ENCODE peak calls at places on chromosome 12, in four cellular contexts. Z is BJ; K is MCF 10A; B is CD8-positive, alpha-beta T cell. O is an unnamed sample.

GRCh38 chr12:64825143-64826011 is 930 bp downstream of the TBC1D30 start:
- DNase-seq in B (no peak), K (no peak), Z (no peak), O (no peak)

GRCh38 chr12:27453462-27453861 is 6.9 kb downstream of the SMCO2 start:
- DNase-seq in Z (no peak), B (no peak), K (no peak), O (no peak)

GRCh38 chr12:53097564-53098353 is at the start of gene IGFBP6:
- DNase-seq in Z (no peak), K (peak; percentile 62), B (peak; percentile 52), O (no peak)

GRCh38 chr12:66901136-66901932 is 222.5 kb upstream of the GRIP1 start:
- DNase-seq in Z (no peak), K (no peak), B (no peak), O (no peak)

GRCh38 chr12:83996671-83997070 is 915.9 kb downstream of the SLC6A15 start:
- DNase-seq in Z (no peak), K (peak; percentile 13), B (no peak), O (no peak)

GRCh38 chr12:27970391-27970980 is 2.0 kb downstream of the PTHLH start:
- DNase-seq in B (no peak), K (no peak), Z (no peak), O (no peak)

GRCh38 chr12:8870591-8870990 is 43.7 kb upstream of the PHC1 start:
- DNase-seq in K (no peak), B (no peak), Z (no peak), O (no peak)

GRCh38 chr12:66235626-66236281 is 46.7 kb downstream of the IRAK3 start:
- DNase-seq in Z (no peak), B (no peak), K (peak; percentile 9), O (no peak)

GRCh38 chr12:96907681-96908163 is 665 bp downstream of the NEDD1 start:
- DNase-seq in B (peak; percentile 7), K (peak; percentile 40), Z (no peak), O (no peak)

GRCh38 chr12:20624718-20625117 is 70.4 kb upstream of the SLCO1C1 start:
- DNase-seq in K (peak; percentile 53), B (no peak), Z (no peak), O (no peak)
- TF ChIP-seq CTCF in K (peak; percentile 29), B (no peak), Z (peak; percentile 51), O (peak; percentile 46)

DNA sequence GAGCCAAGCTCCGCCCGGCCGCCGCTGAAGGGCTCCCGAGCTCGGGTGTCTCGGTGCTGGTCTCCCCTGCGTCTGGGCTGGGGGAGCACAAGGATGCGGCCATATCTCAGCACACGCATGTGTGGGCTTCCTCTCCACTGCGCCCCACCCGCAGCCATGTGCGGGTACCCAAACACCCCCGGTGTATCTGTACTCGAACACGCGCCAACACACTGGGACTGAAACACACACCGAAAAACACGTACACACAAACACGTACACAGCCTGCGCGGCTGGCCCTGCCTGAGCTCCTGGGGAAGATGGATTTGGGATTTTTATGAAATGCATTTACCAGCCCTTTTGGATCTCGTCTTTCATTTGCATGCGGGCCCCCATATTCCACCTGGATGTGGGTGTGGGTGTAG is 897 bp upstream of the TBX3 start:
- DNase-seq in K (no peak), Z (no peak), B (no peak), O (no peak)
- TF ChIP-seq CTCF in K (no peak), Z (no peak), B (no peak), O (no peak)

GRCh38 chr12:73898645-73899044 is 639.0 kb upstream of the ATXN7L3B start:
- DNase-seq in B (no peak), K (no peak), Z (no peak), O (no peak)
- TF ChIP-seq CTCF in B (no peak), K (no peak), Z (no peak), O (no peak)

DNA sequence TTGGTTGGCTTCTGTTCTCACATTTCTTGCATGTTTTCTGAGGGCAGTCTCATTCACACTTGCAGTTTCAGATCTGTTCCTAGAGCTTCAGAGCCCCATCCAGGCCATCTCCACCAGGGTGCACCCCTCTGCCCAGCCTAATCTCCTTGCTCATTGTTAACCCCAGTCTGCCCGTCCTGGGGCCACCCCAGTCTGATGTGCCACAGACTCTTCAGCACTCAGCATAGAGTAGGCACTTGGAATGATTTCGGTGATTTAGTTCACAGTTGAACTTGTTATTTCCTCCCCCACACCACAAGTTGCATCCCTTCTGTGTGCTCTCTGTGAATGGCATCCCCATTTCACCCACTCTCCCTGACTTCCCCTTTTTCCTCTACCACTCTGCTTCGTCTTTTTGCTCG is 41.3 kb downstream of the ANO6 start:
- DNase-seq in B (no peak), K (no peak), Z (no peak), O (no peak)
- TF ChIP-seq CTCF in B (no peak), K (no peak), Z (no peak), O (no peak)

DNA sequence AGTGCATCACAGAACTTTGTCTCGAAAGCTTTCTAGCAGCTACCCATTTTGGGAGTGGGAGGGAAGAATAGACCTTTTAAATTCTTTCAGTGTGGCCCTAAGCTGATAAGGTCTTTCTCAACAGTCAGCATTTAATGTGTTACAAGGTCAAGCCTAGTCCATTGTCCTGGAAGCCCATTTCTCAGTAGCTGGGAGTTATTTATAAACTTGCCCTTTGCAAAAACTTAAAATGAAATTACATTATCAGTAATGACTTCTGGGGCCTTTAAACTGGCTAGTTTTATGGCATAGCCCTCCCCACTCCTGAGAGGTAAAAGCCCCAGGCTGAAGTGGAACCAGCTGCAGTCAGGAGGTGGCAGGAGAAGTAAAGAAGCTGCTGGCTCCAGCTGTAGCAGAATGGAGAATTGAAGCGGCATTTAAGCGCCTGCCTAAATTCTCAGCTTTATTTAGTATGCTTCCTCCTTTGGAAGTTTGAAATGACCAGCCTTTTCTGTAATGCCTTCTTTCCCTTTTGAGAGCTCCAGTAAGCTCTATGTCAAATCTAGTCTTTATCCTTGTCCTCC is 12.4 kb downstream of the COPZ1 start:
- DNase-seq in K (no peak), Z (no peak), B (no peak), O (no peak)
- TF ChIP-seq CTCF in K (no peak), Z (peak; percentile 31), B (no peak), O (peak; percentile 26)

DNA sequence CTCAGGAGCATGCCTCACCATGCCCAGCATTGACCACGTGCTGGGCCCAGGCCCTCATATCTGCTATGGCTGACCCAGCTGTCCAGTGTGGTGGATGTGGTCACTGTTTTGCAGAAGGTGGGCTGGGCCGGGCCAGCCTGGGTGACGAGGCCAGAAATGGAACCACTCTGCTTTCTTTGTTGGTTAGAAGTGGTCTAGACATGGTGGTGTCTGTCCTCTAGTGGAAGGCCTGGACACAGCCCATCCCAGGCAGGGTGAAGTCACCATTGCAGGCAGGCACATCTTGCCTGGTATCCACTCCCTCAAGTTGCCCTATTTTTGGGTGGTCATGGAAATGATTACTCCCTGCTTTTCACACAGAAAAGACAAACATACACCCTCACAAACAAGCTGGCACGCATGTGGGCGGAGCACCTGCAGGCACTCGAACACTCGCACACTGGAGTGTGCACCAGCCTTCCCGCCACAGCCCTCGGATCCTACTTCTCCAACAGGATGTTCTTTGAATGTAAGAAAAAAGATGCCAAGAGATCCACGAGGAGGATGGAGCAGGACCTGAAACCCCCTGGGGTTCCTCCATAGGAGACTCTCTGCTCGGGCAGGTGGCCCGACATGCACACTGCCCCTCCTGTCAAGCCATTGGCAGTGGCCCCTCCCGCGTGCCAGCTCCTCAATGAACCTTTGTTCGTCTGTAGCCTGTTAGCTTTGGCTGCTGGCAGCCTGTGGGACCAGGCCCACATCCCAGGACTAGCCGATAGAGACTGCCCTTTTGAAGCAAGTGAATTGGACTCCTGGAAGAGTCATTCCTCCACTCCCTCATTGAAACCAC is 38.4 kb downstream of the MLXIP start:
- DNase-seq in K (no peak), Z (no peak), B (no peak), O (no peak)
- TF ChIP-seq CTCF in K (no peak), Z (no peak), B (no peak), O (no peak)

GRCh38 chr12:100528044-100528443 is 45.4 kb upstream of the GAS2L3 start:
- DNase-seq in K (no peak), Z (no peak), B (no peak), O (no peak)

GRCh38 chr12:100533326-100533725 is 40.2 kb upstream of the GAS2L3 start:
- DNase-seq in K (no peak), Z (no peak), B (no peak), O (no peak)

GRCh38 chr12:100529951-100530350 is 43.5 kb upstream of the GAS2L3 start:
- DNase-seq in B (no peak), Z (no peak), K (no peak), O (no peak)

DNA sequence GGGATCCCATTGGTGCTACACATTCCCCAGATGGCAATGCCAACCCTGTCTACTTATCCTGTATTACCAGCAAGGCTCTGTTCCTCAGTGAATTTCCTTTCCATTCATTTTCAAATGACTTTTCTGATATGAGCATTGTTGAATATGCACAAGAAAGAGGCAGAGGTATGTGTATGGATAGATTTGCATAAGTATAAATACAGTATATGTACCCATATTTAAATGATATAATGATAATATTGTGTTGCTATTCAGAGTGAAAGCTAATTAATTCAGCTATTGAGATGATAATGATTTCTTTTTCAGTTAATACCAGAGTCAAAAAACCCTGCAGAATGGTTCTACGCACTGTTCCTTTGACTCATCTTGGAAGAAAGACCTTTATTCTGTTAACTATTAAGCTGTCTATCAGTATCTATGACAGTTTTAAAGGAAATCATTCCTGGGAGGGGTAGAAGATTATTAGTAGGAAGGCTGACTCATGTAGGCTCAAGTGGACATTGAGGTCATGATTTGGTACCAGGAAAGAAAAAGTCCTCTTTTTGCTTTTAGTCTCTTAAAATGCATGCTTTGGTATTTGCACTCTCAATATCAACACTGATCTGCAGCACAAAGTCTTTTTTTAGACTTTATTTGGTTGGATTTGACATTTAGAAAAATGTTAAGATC is 44.9 kb upstream of the GAS2L3 start:
- DNase-seq in K (no peak), Z (no peak), B (no peak), O (no peak)
- TF ChIP-seq CTCF in K (no peak), Z (no peak), B (no peak), O (no peak)

DNA sequence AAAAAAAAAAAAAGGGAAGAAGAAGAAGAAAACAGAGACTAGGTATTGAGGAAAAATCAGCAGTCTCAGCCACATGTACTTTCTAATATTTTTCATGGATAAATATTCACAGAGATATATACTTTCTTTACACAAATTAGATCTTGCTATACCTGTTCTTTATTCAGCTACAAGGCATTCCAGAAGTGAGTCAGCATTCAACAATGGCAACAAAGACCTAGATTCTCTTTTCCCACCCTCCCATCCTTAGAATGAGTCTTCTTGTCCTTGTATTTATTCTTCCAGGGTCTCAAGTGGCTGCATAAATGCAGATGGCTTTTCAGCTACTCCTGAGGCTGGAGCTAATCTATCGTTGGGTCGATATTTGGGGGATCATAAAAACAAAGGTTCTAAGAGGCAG is 93.0 kb downstream of the NT5DC3 start:
- DNase-seq in B (no peak), K (no peak), Z (no peak), O (no peak)
- TF ChIP-seq CTCF in B (no peak), K (no peak), Z (no peak), O (no peak)